ENCODE peak calls at places on chromosomes 12 and 14, in six cellular contexts. One of them, this sample, is unnamed.

GRCh38 chr14:92783813-92784431 is 10.2 kb upstream of the GOLGA5 start:
- DNase-seq in Caco-2: peak
- DNase-seq in A549: peak
- DNase-seq in right atrium auricular region: no peak
- DNase-seq in lower leg skin: peak
- DNase-seq in AG04449: no peak
- DNase-seq in this sample: peak

GRCh38 chr12:2336409-2336829 is 283.6 kb downstream of the CACNA1C start:
- DNase-seq in Caco-2: no peak
- DNase-seq in A549: peak
- DNase-seq in right atrium auricular region: peak
- DNase-seq in lower leg skin: no peak
- DNase-seq in AG04449: peak
- DNase-seq in this sample: no peak

GRCh38 chr12:75561921-75562320 is 50.5 kb upstream of the KRR1 start:
- DNase-seq in Caco-2: no peak
- DNase-seq in A549: no peak
- DNase-seq in right atrium auricular region: no peak
- DNase-seq in lower leg skin: no peak
- DNase-seq in AG04449: no peak
- DNase-seq in this sample: no peak

GRCh38 chr12:22709292-22709691 is 84.3 kb downstream of the ETNK1 start:
- DNase-seq in Caco-2: peak
- DNase-seq in A549: peak
- DNase-seq in right atrium auricular region: no peak
- DNase-seq in lower leg skin: no peak
- DNase-seq in AG04449: no peak
- DNase-seq in this sample: no peak

GRCh38 chr12:91722072-91722471 is 423.6 kb downstream of the BTG1 start:
- DNase-seq in Caco-2: no peak
- DNase-seq in A549: no peak
- DNase-seq in right atrium auricular region: no peak
- DNase-seq in lower leg skin: no peak
- DNase-seq in AG04449: no peak
- DNase-seq in this sample: no peak

GRCh38 chr12:59937148-59937547 is 341.3 kb downstream of the SLC16A7 start:
- DNase-seq in Caco-2: peak
- DNase-seq in A549: no peak
- DNase-seq in right atrium auricular region: no peak
- DNase-seq in lower leg skin: no peak
- DNase-seq in AG04449: no peak
- DNase-seq in this sample: no peak

GRCh38 chr14:93792391-93792790 is 4.1 kb upstream of the PRIMA1 start:
- DNase-seq in Caco-2: no peak
- DNase-seq in A549: no peak
- DNase-seq in right atrium auricular region: no peak
- DNase-seq in lower leg skin: no peak
- DNase-seq in AG04449: no peak
- DNase-seq in this sample: no peak

GRCh38 chr12:93572712-93573551 is 457 bp downstream of the SOCS2 start:
- DNase-seq in Caco-2: peak
- DNase-seq in A549: no peak
- DNase-seq in right atrium auricular region: no peak
- DNase-seq in lower leg skin: no peak
- DNase-seq in AG04449: no peak
- DNase-seq in this sample: no peak

GRCh38 chr14:93892923-93893549 is 34.1 kb upstream of the FAM181A start:
- DNase-seq in Caco-2: peak
- DNase-seq in A549: peak
- DNase-seq in right atrium auricular region: peak
- DNase-seq in lower leg skin: peak
- DNase-seq in AG04449: no peak
- DNase-seq in this sample: peak

GRCh38 chr14:88417594-88417993 is 32.1 kb downstream of the SPATA7 start:
- DNase-seq in Caco-2: no peak
- DNase-seq in A549: no peak
- DNase-seq in right atrium auricular region: no peak
- DNase-seq in lower leg skin: no peak
- DNase-seq in AG04449: no peak
- DNase-seq in this sample: no peak

GRCh38 chr12:4269279-4269991 is 4.1 kb upstream of the CCND2 start:
- DNase-seq in Caco-2: peak
- DNase-seq in A549: no peak
- DNase-seq in right atrium auricular region: peak
- DNase-seq in lower leg skin: peak
- DNase-seq in AG04449: no peak
- DNase-seq in this sample: no peak

DNA sequence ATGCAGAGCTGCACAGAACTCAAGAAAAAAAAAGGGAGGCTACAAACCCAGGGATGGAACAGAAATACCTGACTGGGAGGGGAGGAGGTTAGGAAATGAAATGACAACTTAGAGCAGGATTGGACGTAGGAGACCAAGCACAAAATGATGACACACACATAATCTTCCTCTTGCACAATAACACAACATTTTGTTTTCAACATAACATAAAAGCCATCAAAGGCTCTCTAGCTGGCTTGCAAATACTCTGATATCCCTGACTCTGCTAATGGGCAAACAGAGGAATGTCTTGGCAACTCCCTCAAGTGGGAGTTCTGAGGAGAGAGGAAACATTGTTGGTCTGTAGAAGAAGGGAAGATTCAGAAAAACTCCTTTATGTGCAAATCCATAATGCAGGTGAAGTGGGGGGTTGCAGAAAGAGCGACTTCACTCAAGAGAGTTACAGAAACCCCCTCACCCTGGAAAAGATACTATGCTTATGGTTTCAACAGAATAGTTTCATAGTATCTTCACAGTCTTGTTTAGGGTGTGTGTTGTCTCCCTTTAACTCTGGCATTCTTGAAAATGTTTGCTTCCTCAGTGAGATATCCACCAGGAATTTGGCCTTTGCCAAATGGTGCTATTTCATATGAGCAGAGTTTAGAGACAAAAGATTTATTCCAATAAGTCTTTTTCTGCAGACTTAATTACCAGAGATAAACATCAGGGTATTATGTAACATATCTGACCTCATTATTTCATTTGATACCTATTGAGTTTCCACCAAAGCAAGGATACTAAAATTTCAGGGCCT is 43.8 kb upstream of the LTBP2 start:
- DNase-seq in Caco-2: no peak
- DNase-seq in A549: peak
- DNase-seq in right atrium auricular region: no peak
- DNase-seq in lower leg skin: no peak
- DNase-seq in AG04449: peak
- DNase-seq in this sample: peak
- H3K4me3 ChIP-seq in Caco-2: no peak
- H3K4me3 ChIP-seq in A549: no peak
- H3K4me3 ChIP-seq in right atrium auricular region: no peak
- H3K4me3 ChIP-seq in lower leg skin: no peak
- H3K4me3 ChIP-seq in AG04449: no peak
- H3K4me3 ChIP-seq in this sample: no peak

DNA sequence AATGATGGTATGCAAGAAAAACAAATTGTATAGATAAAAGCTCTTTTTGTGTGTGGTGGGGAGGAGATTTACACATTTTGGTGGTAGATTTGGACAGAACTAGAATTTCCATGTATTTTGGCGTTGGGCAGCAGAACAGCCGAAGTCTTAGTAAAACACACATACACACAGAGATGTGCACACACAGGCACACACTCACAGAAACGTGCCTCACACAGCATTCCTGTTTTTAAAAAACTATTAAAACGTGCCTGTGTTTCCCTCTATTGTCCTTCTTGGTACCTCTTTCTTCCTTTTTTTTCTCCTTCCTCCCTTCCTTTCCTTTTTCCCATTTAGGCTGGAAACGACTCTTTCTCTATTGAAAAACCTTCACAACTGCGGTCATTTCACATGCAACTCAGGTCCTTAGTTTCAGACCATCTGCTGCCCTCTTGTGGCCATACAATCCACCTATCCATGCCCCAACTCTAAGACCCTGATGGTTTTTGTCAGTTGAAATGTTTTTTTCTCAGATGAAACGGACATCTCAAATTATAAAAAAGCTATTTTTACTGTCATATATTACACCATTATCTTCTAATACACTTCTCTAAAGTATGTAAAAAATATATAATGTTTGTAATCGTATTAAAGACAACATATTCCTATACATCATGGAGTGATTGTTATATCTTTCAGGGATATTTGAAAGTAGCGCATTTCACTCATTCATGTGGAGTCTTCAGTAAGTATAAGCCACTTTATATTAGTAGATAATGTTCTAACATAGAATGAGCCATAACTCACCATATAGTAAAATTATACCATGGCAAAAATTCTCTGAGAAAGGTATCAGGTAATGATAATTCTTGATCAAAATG is 386.7 kb upstream of the NOVA1 start:
- DNase-seq in Caco-2: peak
- DNase-seq in A549: peak
- DNase-seq in right atrium auricular region: peak
- DNase-seq in lower leg skin: peak
- DNase-seq in AG04449: no peak
- DNase-seq in this sample: no peak
- TF ChIP-seq CTCF in Caco-2: peak
- TF ChIP-seq CTCF in A549: peak
- TF ChIP-seq CTCF in right atrium auricular region: peak
- TF ChIP-seq CTCF in lower leg skin: no peak
- TF ChIP-seq CTCF in AG04449: peak
- TF ChIP-seq CTCF in this sample: peak

GRCh38 chr12:95117178-95117599 is 43.8 kb upstream of the NR2C1 start:
- DNase-seq in Caco-2: peak
- DNase-seq in A549: peak
- DNase-seq in right atrium auricular region: peak
- DNase-seq in lower leg skin: peak
- DNase-seq in AG04449: no peak
- DNase-seq in this sample: no peak

GRCh38 chr12:95116773-95117172 is 43.4 kb upstream of the NR2C1 start:
- DNase-seq in Caco-2: no peak
- DNase-seq in A549: peak
- DNase-seq in right atrium auricular region: no peak
- DNase-seq in lower leg skin: no peak
- DNase-seq in AG04449: no peak
- DNase-seq in this sample: peak

GRCh38 chr12:95115641-95116040 is 42.2 kb upstream of the NR2C1 start:
- DNase-seq in Caco-2: no peak
- DNase-seq in A549: no peak
- DNase-seq in right atrium auricular region: no peak
- DNase-seq in lower leg skin: no peak
- DNase-seq in AG04449: no peak
- DNase-seq in this sample: no peak

GRCh38 chr12:95114766-95115450 is 41.5 kb upstream of the NR2C1 start:
- DNase-seq in Caco-2: no peak
- DNase-seq in A549: peak
- DNase-seq in right atrium auricular region: no peak
- DNase-seq in lower leg skin: no peak
- DNase-seq in AG04449: no peak
- DNase-seq in this sample: no peak

DNA sequence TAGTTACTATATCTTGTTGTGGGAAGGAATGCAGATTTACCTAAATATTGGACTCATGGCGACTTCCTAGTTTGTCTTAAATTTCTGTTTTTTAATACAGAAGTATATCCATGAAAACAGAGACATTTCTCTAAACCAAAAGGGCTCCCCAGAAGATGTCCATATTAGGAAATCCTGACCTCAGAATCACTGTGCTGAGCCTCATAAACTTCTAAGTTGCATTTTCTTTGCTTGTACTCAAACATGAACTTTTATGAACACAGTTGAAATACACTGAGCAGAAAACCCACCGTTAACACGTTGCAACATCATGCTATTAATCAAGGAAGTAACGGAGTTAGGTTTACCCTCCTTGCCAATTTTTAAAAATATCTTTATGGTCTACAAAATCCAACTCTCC is 42.9 kb upstream of the NR2C1 start:
- DNase-seq in Caco-2: no peak
- DNase-seq in A549: no peak
- DNase-seq in right atrium auricular region: no peak
- DNase-seq in lower leg skin: no peak
- DNase-seq in AG04449: no peak
- DNase-seq in this sample: no peak
- H3K4me3 ChIP-seq in Caco-2: no peak
- H3K4me3 ChIP-seq in A549: no peak
- H3K4me3 ChIP-seq in right atrium auricular region: no peak
- H3K4me3 ChIP-seq in lower leg skin: no peak
- H3K4me3 ChIP-seq in AG04449: no peak
- H3K4me3 ChIP-seq in this sample: peak

GRCh38 chr14:91338369-91338768 is 79.3 kb downstream of the CCDC88C start:
- DNase-seq in Caco-2: no peak
- DNase-seq in A549: no peak
- DNase-seq in right atrium auricular region: no peak
- DNase-seq in lower leg skin: no peak
- DNase-seq in AG04449: no peak
- DNase-seq in this sample: no peak
- TF ChIP-seq CTCF in Caco-2: no peak
- TF ChIP-seq CTCF in A549: no peak
- TF ChIP-seq CTCF in right atrium auricular region: no peak
- TF ChIP-seq CTCF in lower leg skin: no peak
- TF ChIP-seq CTCF in AG04449: no peak
- TF ChIP-seq CTCF in this sample: no peak

GRCh38 chr12:52440821-52441319 is 6.7 kb upstream of the KRT75 start:
- DNase-seq in Caco-2: no peak
- DNase-seq in A549: peak
- DNase-seq in right atrium auricular region: no peak
- DNase-seq in lower leg skin: no peak
- DNase-seq in AG04449: peak
- DNase-seq in this sample: peak
- H3K4me3 ChIP-seq in Caco-2: no peak
- H3K4me3 ChIP-seq in A549: no peak
- H3K4me3 ChIP-seq in right atrium auricular region: no peak
- H3K4me3 ChIP-seq in lower leg skin: no peak
- H3K4me3 ChIP-seq in AG04449: no peak
- H3K4me3 ChIP-seq in this sample: no peak

This sample was measured in PC-9.